ENCODE peak calls at places on chromosome 17, in nine cellular contexts. One of them, this sample, is unnamed.

GRCh38 chr17:68461122-68461539 is 3.8 kb upstream of the WIPI1 start:
- DNase-seq in adrenal gland: no peak
- DNase-seq in left ventricle myocardium superior: no peak
- DNase-seq in aorta: no peak
- DNase-seq in anterior cingulate cortex: no peak
- DNase-seq in amniotic stem cell: no peak
- DNase-seq in M059J: no peak
- DNase-seq in keratinocyte: no peak
- DNase-seq in HEK293T: no peak
- DNase-seq in this sample: no peak

GRCh38 chr17:11372692-11373091 is 131.7 kb downstream of the SHISA6 start:
- DNase-seq in anterior cingulate cortex: no peak
- DNase-seq in aorta: no peak
- DNase-seq in keratinocyte: no peak
- DNase-seq in HEK293T: no peak
- DNase-seq in M059J: no peak
- DNase-seq in adrenal gland: no peak
- DNase-seq in left ventricle myocardium superior: no peak
- DNase-seq in amniotic stem cell: no peak
- DNase-seq in this sample: no peak

GRCh38 chr17:40063034-40063765 is 435 bp downstream of the THRA start:
- DNase-seq in M059J: peak
- DNase-seq in left ventricle myocardium superior: peak
- DNase-seq in aorta: peak
- DNase-seq in anterior cingulate cortex: no peak
- DNase-seq in keratinocyte: no peak
- DNase-seq in amniotic stem cell: no peak
- DNase-seq in HEK293T: peak
- DNase-seq in adrenal gland: peak
- DNase-seq in this sample: no peak

GRCh38 chr17:77455111-77455877 is 314.5 kb downstream of the SEC14L1 start:
- DNase-seq in aorta: no peak
- DNase-seq in anterior cingulate cortex: no peak
- DNase-seq in adrenal gland: no peak
- DNase-seq in amniotic stem cell: no peak
- DNase-seq in keratinocyte: no peak
- DNase-seq in M059J: no peak
- DNase-seq in left ventricle myocardium superior: peak
- DNase-seq in HEK293T: no peak
- DNase-seq in this sample: no peak

GRCh38 chr17:61793565-61793964 is 69.8 kb downstream of the BRIP1 start:
- DNase-seq in anterior cingulate cortex: no peak
- DNase-seq in left ventricle myocardium superior: no peak
- DNase-seq in amniotic stem cell: no peak
- DNase-seq in HEK293T: no peak
- DNase-seq in keratinocyte: no peak
- DNase-seq in M059J: no peak
- DNase-seq in adrenal gland: no peak
- DNase-seq in aorta: no peak
- DNase-seq in this sample: no peak

GRCh38 chr17:7258731-7259554 is 3.3 kb downstream of the CLDN7 start:
- DNase-seq in keratinocyte: no peak
- DNase-seq in left ventricle myocardium superior: no peak
- DNase-seq in M059J: no peak
- DNase-seq in adrenal gland: no peak
- DNase-seq in HEK293T: no peak
- DNase-seq in aorta: peak
- DNase-seq in amniotic stem cell: no peak
- DNase-seq in anterior cingulate cortex: no peak
- DNase-seq in this sample: peak

GRCh38 chr17:44607836-44608690 is 48.2 kb upstream of the MEIOC start:
- DNase-seq in adrenal gland: no peak
- DNase-seq in anterior cingulate cortex: no peak
- DNase-seq in keratinocyte: no peak
- DNase-seq in amniotic stem cell: peak
- DNase-seq in left ventricle myocardium superior: no peak
- DNase-seq in aorta: peak
- DNase-seq in M059J: no peak
- DNase-seq in HEK293T: no peak
- DNase-seq in this sample: no peak

GRCh38 chr17:43832976-43833829 is at the start of gene MPP3:
- DNase-seq in amniotic stem cell: peak
- DNase-seq in keratinocyte: no peak
- DNase-seq in adrenal gland: peak
- DNase-seq in anterior cingulate cortex: no peak
- DNase-seq in HEK293T: peak
- DNase-seq in left ventricle myocardium superior: peak
- DNase-seq in aorta: peak
- DNase-seq in M059J: peak
- DNase-seq in this sample: peak

GRCh38 chr17:36515837-36516236 is 18.8 kb downstream of the MYO19 start:
- DNase-seq in keratinocyte: no peak
- DNase-seq in M059J: no peak
- DNase-seq in aorta: no peak
- DNase-seq in left ventricle myocardium superior: no peak
- DNase-seq in adrenal gland: no peak
- DNase-seq in anterior cingulate cortex: no peak
- DNase-seq in HEK293T: no peak
- DNase-seq in amniotic stem cell: no peak
- DNase-seq in this sample: no peak

GRCh38 chr17:28760987-28761562 is 17.3 kb downstream of the TRAF4 start:
- DNase-seq in anterior cingulate cortex: no peak
- DNase-seq in aorta: peak
- DNase-seq in HEK293T: no peak
- DNase-seq in M059J: peak
- DNase-seq in amniotic stem cell: no peak
- DNase-seq in keratinocyte: no peak
- DNase-seq in left ventricle myocardium superior: peak
- DNase-seq in adrenal gland: peak
- DNase-seq in this sample: peak

GRCh38 chr17:1142503-1143095 is 37.2 kb downstream of the ABR start:
- DNase-seq in left ventricle myocardium superior: peak
- DNase-seq in HEK293T: no peak
- DNase-seq in anterior cingulate cortex: no peak
- DNase-seq in amniotic stem cell: no peak
- DNase-seq in aorta: no peak
- DNase-seq in adrenal gland: no peak
- DNase-seq in keratinocyte: no peak
- DNase-seq in M059J: no peak
- DNase-seq in this sample: no peak

GRCh38 chr17:48994548-48995331 is 2.4 kb upstream of the IGF2BP1 start:
- DNase-seq in M059J: no peak
- DNase-seq in keratinocyte: no peak
- DNase-seq in anterior cingulate cortex: no peak
- DNase-seq in amniotic stem cell: no peak
- DNase-seq in adrenal gland: no peak
- DNase-seq in aorta: no peak
- DNase-seq in HEK293T: no peak
- DNase-seq in left ventricle myocardium superior: no peak
- DNase-seq in this sample: no peak

GRCh38 chr17:979211-979538 is 401 bp downstream of the NXN start:
- DNase-seq in keratinocyte: no peak
- DNase-seq in M059J: no peak
- DNase-seq in adrenal gland: no peak
- DNase-seq in left ventricle myocardium superior: no peak
- DNase-seq in HEK293T: no peak
- DNase-seq in anterior cingulate cortex: no peak
- DNase-seq in aorta: peak
- DNase-seq in amniotic stem cell: no peak
- DNase-seq in this sample: no peak

GRCh38 chr17:59167571-59168001 is 12.0 kb downstream of the PRR11 start:
- DNase-seq in M059J: peak
- DNase-seq in amniotic stem cell: no peak
- DNase-seq in HEK293T: no peak
- DNase-seq in adrenal gland: no peak
- DNase-seq in left ventricle myocardium superior: no peak
- DNase-seq in keratinocyte: no peak
- DNase-seq in anterior cingulate cortex: no peak
- DNase-seq in aorta: no peak
- DNase-seq in this sample: peak

GRCh38 chr17:81537856-81538555 is 9.8 kb downstream of the FSCN2 start:
- DNase-seq in left ventricle myocardium superior: no peak
- DNase-seq in anterior cingulate cortex: no peak
- DNase-seq in HEK293T: no peak
- DNase-seq in adrenal gland: no peak
- DNase-seq in aorta: no peak
- DNase-seq in keratinocyte: no peak
- DNase-seq in amniotic stem cell: no peak
- DNase-seq in M059J: no peak
- DNase-seq in this sample: no peak

GRCh38 chr17:75970011-75970523 is 8.9 kb downstream of the ACOX1 start:
- DNase-seq in adrenal gland: no peak
- DNase-seq in amniotic stem cell: no peak
- DNase-seq in anterior cingulate cortex: no peak
- DNase-seq in keratinocyte: no peak
- DNase-seq in aorta: no peak
- DNase-seq in HEK293T: no peak
- DNase-seq in left ventricle myocardium superior: no peak
- DNase-seq in M059J: no peak
- DNase-seq in this sample: peak

GRCh38 chr17:74241434-74241833 is 28.1 kb downstream of the TTYH2 start:
- DNase-seq in anterior cingulate cortex: no peak
- DNase-seq in keratinocyte: no peak
- DNase-seq in M059J: no peak
- DNase-seq in left ventricle myocardium superior: no peak
- DNase-seq in adrenal gland: peak
- DNase-seq in aorta: peak
- DNase-seq in HEK293T: no peak
- DNase-seq in amniotic stem cell: no peak
- DNase-seq in this sample: no peak

GRCh38 chr17:76261421-76262215 is 3.5 kb upstream of the UBALD2 start:
- DNase-seq in HEK293T: no peak
- DNase-seq in adrenal gland: no peak
- DNase-seq in aorta: no peak
- DNase-seq in M059J: peak
- DNase-seq in keratinocyte: no peak
- DNase-seq in left ventricle myocardium superior: no peak
- DNase-seq in anterior cingulate cortex: no peak
- DNase-seq in amniotic stem cell: no peak
- DNase-seq in this sample: peak

GRCh38 chr17:6455321-6455705 is 11.1 kb downstream of the PIMREG start:
- DNase-seq in HEK293T: no peak
- DNase-seq in aorta: peak
- DNase-seq in left ventricle myocardium superior: peak
- DNase-seq in adrenal gland: no peak
- DNase-seq in M059J: no peak
- DNase-seq in anterior cingulate cortex: no peak
- DNase-seq in amniotic stem cell: no peak
- DNase-seq in keratinocyte: peak
- DNase-seq in this sample: no peak

GRCh38 chr17:44067547-44067945 is 1.1 kb upstream of the LSM12 start:
- DNase-seq in HEK293T: no peak
- DNase-seq in M059J: no peak
- DNase-seq in left ventricle myocardium superior: no peak
- DNase-seq in adrenal gland: no peak
- DNase-seq in keratinocyte: no peak
- DNase-seq in anterior cingulate cortex: no peak
- DNase-seq in aorta: no peak
- DNase-seq in amniotic stem cell: no peak
- DNase-seq in this sample: no peak

GRCh38 chr17:72705905-72706395 is 386.5 kb downstream of the SLC39A11 start:
- DNase-seq in amniotic stem cell: no peak
- DNase-seq in keratinocyte: no peak
- DNase-seq in M059J: no peak
- DNase-seq in HEK293T: no peak
- DNase-seq in adrenal gland: no peak
- DNase-seq in anterior cingulate cortex: no peak
- DNase-seq in aorta: no peak
- DNase-seq in left ventricle myocardium superior: no peak
- DNase-seq in this sample: no peak

GRCh38 chr17:43651621-43652480 is 9.9 kb downstream of the MEOX1 start:
- DNase-seq in aorta: no peak
- DNase-seq in adrenal gland: no peak
- DNase-seq in amniotic stem cell: no peak
- DNase-seq in anterior cingulate cortex: no peak
- DNase-seq in M059J: no peak
- DNase-seq in left ventricle myocardium superior: no peak
- DNase-seq in keratinocyte: no peak
- DNase-seq in HEK293T: no peak
- DNase-seq in this sample: no peak

GRCh38 chr17:50872710-50873424 is 6.7 kb upstream of the TOB1 start:
- DNase-seq in HEK293T: no peak
- DNase-seq in adrenal gland: peak
- DNase-seq in left ventricle myocardium superior: no peak
- DNase-seq in amniotic stem cell: no peak
- DNase-seq in anterior cingulate cortex: no peak
- DNase-seq in M059J: peak
- DNase-seq in keratinocyte: no peak
- DNase-seq in aorta: peak
- DNase-seq in this sample: no peak

GRCh38 chr17:33982872-33983271 is 272.2 kb upstream of the CCL2 start:
- DNase-seq in M059J: no peak
- DNase-seq in keratinocyte: no peak
- DNase-seq in left ventricle myocardium superior: no peak
- DNase-seq in HEK293T: no peak
- DNase-seq in amniotic stem cell: no peak
- DNase-seq in anterior cingulate cortex: no peak
- DNase-seq in adrenal gland: no peak
- DNase-seq in aorta: no peak
- DNase-seq in this sample: no peak

GRCh38 chr17:72978593-72979218 is 113.8 kb downstream of the SLC39A11 start:
- DNase-seq in left ventricle myocardium superior: no peak
- DNase-seq in adrenal gland: no peak
- DNase-seq in keratinocyte: no peak
- DNase-seq in anterior cingulate cortex: no peak
- DNase-seq in aorta: no peak
- DNase-seq in M059J: no peak
- DNase-seq in amniotic stem cell: no peak
- DNase-seq in HEK293T: no peak
- DNase-seq in this sample: no peak

GRCh38 chr17:40097931-40098845 is 2.2 kb downstream of the NR1D1 start:
- DNase-seq in anterior cingulate cortex: no peak
- DNase-seq in adrenal gland: peak
- DNase-seq in aorta: peak
- DNase-seq in keratinocyte: peak
- DNase-seq in M059J: peak
- DNase-seq in left ventricle myocardium superior: peak
- DNase-seq in amniotic stem cell: no peak
- DNase-seq in HEK293T: no peak
- DNase-seq in this sample: peak